ENCODE peak calls at places on chromosomes 13 and 19, in ten cellular contexts. G, I, L, F, X, W, Y, K, S and N are unnamed samples.

GRCh38 chr19:55454787-55455243 is 6.6 kb downstream of the ISOC2 start:
- DNase-seq in G (no peak), I (peak; percentile 58), L (no peak), F (no peak), X (peak; percentile 71), W (no peak), Y (no peak), K (no peak), S (peak; percentile 22), N (no peak)

GRCh38 chr19:28242317-28242927 is 970.5 kb downstream of the UQCRFS1 start:
- DNase-seq in G (no peak), I (peak; percentile 34), L (no peak), F (no peak), X (peak; percentile 67), W (no peak), Y (no peak), K (peak; percentile 43), S (peak; percentile 3), N (no peak)

GRCh38 chr19:48553676-48554384 is 1.9 kb downstream of the SULT2B1 start:
- DNase-seq in G (peak; percentile 61), I (no peak), L (no peak), F (peak; percentile 44), X (peak; percentile 48), W (peak; percentile 27), Y (peak; percentile 89), K (peak; percentile 67), S (peak; percentile 38), N (no peak)

GRCh38 chr19:4108767-4109625 is 14.9 kb downstream of the MAP2K2 start:
- DNase-seq in G (peak; percentile 45), I (peak; percentile 93), L (no peak), F (no peak), X (no peak), W (no peak), Y (no peak), K (no peak), S (no peak), N (no peak)

GRCh38 chr19:56141416-56141992 is 417 bp downstream of the ZNF444 start:
- DNase-seq in G (no peak), I (peak; percentile 76), L (no peak), F (no peak), X (peak; percentile 59), W (no peak), Y (no peak), K (peak; percentile 49), S (no peak), N (no peak)

GRCh38 chr13:114112826-114113322 is 19.5 kb downstream of the RASA3 start:
- DNase-seq in G (peak; percentile 12), I (no peak), L (peak; percentile 48), F (peak; percentile 11), X (peak; percentile 67), W (peak; percentile 2), Y (no peak), K (no peak), S (no peak), N (no peak)

GRCh38 chr19:16016226-16017137 is 59.8 kb upstream of the TPM4 start:
- DNase-seq in G (no peak), I (no peak), L (peak; percentile 54), F (no peak), X (no peak), W (no peak), Y (no peak), K (no peak), S (no peak), N (peak; percentile 43)

GRCh38 chr19:33419763-33420080 is 46.2 kb downstream of the CEBPG start:
- DNase-seq in G (no peak), I (no peak), L (no peak), F (no peak), X (peak; percentile 88), W (no peak), Y (no peak), K (no peak), S (no peak), N (no peak)

GRCh38 chr19:32720216-32720935 is 809 bp downstream of the TDRD12 start:
- DNase-seq in G (no peak), I (no peak), L (no peak), F (no peak), X (no peak), W (no peak), Y (no peak), K (no peak), S (no peak), N (no peak)

GRCh38 chr19:13093407-13094284 is 9.0 kb downstream of the LYL1 start:
- DNase-seq in G (peak; percentile 90), I (peak; percentile 83), L (peak; percentile 88), F (peak; percentile 85), X (peak; percentile 85), W (peak; percentile 78), Y (peak; percentile 75), K (peak; percentile 86), S (peak; percentile 86), N (peak; percentile 78)

GRCh38 chr19:13091400-13092161 is 11.1 kb downstream of the LYL1 start:
- DNase-seq in G (no peak), I (no peak), L (no peak), F (peak; percentile 81), X (peak; percentile 59), W (peak; percentile 85), Y (no peak), K (no peak), S (peak; percentile 93), N (no peak)

GRCh38 chr19:13090511-13091231 is 12.0 kb downstream of the LYL1 start:
- DNase-seq in G (no peak), I (no peak), L (no peak), F (no peak), X (no peak), W (no peak), Y (no peak), K (no peak), S (no peak), N (no peak)

GRCh38 chr19:13092608-13093260 is 9.9 kb downstream of the LYL1 start:
- DNase-seq in G (no peak), I (no peak), L (no peak), F (peak; percentile 39), X (no peak), W (no peak), Y (no peak), K (no peak), S (peak; percentile 20), N (no peak)

DNA sequence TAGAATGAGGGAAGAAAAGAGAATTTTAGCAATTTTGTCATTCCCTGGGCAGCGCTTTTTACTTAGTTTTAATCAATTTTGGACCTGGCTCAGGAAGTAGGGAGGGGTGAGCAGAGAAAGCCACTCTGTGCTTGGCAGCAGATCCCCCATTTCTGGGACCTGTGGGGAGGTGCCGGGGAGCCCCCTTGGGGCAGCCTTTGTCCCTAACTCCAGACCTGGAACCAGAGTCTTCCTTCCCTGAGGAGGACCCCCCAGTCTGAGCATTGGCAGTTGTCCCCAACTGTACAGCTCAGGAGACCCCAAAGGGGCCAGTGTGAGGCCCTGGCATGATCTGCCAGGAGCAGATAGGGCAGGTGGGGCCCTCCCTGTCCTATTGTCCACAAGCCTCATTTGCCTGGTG is 10.5 kb downstream of the LYL1 start:
- DNase-seq in G (no peak), I (no peak), L (no peak), F (no peak), X (no peak), W (no peak), Y (no peak), K (no peak), S (no peak), N (no peak)
- H3K4me1 ChIP-seq in G (peaks cover 70% of the 10 kb centered on the region), I (no peaks in the 10 kb centered on the region), L (peaks cover 39% of the 10 kb centered on the region), F (peaks cover 24% of the 10 kb centered on the region), X (peaks cover 37% of the 10 kb centered on the region), W (peaks cover 67% of the 10 kb centered on the region), Y (peaks cover 9% of the 10 kb centered on the region), K (peaks cover 10% of the 10 kb centered on the region), S (peaks cover 31% of the 10 kb centered on the region), N (no peaks in the 10 kb centered on the region)

GRCh38 chr13:41344358-41344757 is 33.3 kb downstream of the NAA16 start:
- DNase-seq in G (no peak), I (no peak), L (no peak), F (no peak), X (no peak), W (no peak), Y (no peak), K (no peak), S (no peak), N (no peak)
- H3K36me3 ChIP-seq in G (peaks cover 18% of the 10 kb centered on the region), I (peaks cover 43% of the 10 kb centered on the region), L (peaks cover 33% of the 10 kb centered on the region), F (no peaks in the 10 kb centered on the region), X (peaks cover 20% of the 10 kb centered on the region), W (peaks cover 17% of the 10 kb centered on the region), Y (no peaks in the 10 kb centered on the region), K (no peaks in the 10 kb centered on the region), S (peaks cover 3% of the 10 kb centered on the region), N (peaks cover 39% of the 10 kb centered on the region)

DNA sequence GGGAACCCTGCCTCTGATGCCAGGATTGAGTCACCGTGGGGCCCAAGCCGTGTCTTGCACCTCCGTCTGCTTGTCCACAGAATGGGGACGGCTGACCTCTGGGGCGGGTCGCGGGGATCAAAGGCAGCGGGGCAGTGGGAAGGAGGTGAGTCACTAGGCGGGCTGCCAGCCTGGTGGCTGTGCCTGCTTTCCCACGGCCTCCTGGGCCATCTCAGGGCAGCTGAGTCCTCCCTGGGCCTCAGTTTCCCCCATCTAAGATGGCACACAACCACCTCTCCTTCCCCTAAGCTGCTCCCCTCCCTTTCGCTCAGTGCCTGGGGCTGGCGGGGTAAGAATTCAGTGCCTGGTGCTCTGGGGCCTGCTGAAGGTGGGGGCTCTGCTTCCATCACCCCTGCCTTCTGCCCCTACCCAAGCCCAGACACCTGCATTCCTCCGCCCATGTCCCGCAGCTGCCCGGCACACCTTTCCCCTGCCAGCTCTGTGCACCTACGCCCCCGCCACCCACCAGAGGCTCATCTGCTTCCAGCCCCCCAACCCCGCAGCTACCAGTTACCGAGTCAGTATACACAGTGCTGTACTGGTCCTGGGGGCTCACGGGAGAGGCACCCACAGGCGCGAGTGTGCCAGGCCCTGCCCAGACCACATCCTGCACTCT is 3.5 kb downstream of the MKNK2 start:
- DNase-seq in G (peak; percentile 82), I (no peak), L (peak; percentile 89), F (no peak), X (peak; percentile 4), W (peak; percentile 64), Y (no peak), K (peak; percentile 66), S (peak; percentile 83), N (peak; percentile 64)
- H3K4me3 ChIP-seq in G (no peak overlapping the region), I (no peak overlapping the region), L (peak overlapping the region; percentile 97), F (no peak overlapping the region), X (no peak overlapping the region), W (peak overlapping the region; percentile 100), Y (no peak overlapping the region), K (peak overlapping the region; percentile 89), S (no peak overlapping the region), N (no peak overlapping the region)

DNA sequence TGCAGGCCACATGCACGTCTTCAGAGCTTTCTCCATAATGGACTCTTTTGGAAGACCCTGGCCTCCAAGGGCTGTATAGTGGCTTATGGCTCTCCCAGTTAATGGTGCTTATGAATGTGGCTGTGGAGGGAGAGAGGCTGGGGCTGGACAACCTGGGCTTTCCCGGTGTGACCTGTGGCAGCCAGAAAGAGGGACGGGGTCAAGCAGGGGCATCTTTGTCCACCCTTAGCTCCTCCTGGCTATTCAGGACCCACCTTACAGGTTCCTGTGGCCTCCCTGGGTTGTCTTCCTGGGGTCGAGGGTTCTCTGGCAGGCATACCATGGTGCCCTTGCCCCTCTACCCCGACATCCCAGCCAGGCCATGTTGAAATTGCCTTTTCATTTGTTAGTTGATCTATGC is 75.6 kb downstream of the SIPA1L3 start:
- DNase-seq in G (no peak), I (no peak), L (no peak), F (no peak), X (no peak), W (no peak), Y (no peak), K (no peak), S (no peak), N (no peak)
- H3K4me1 ChIP-seq in G (peaks cover 46% of the 10 kb centered on the region), I (peaks cover 11% of the 10 kb centered on the region), L (peaks cover 29% of the 10 kb centered on the region), F (no peaks in the 10 kb centered on the region), X (peaks cover 51% of the 10 kb centered on the region), W (peaks cover 14% of the 10 kb centered on the region), Y (peaks cover 23% of the 10 kb centered on the region), K (peaks cover 10% of the 10 kb centered on the region), S (peaks cover 3% of the 10 kb centered on the region), N (peaks cover 59% of the 10 kb centered on the region)

GRCh38 chr19:1254081-1254527 is 5.7 kb downstream of the MIDN start:
- DNase-seq in G (no peak), I (no peak), L (peak; percentile 76), F (peak; percentile 69), X (no peak), W (no peak), Y (no peak), K (no peak), S (no peak), N (no peak)
- H3K36me3 ChIP-seq in G (peaks cover 60% of the 10 kb centered on the region), I (peaks cover 57% of the 10 kb centered on the region), L (peaks cover 52% of the 10 kb centered on the region), F (no peaks in the 10 kb centered on the region), X (no peaks in the 10 kb centered on the region), W (peaks cover 38% of the 10 kb centered on the region), Y (peaks cover 3% of the 10 kb centered on the region), K (peaks cover 30% of the 10 kb centered on the region), S (peaks cover 36% of the 10 kb centered on the region), N (peaks cover 83% of the 10 kb centered on the region)